ENCODE peak calls at places on chromosomes 12 and 14, in four cellular contexts. One of them, this sample, is unnamed.

GRCh38 chr14:45252356-45253069 is 489 bp downstream of the MIS18BP1 start:
- DNase-seq in stomach: no peak
- DNase-seq in H1: no peak
- DNase-seq in sigmoid colon: no peak
- DNase-seq in this sample: no peak

GRCh38 chr14:88553886-88554457 is 835 bp downstream of the PTPN21 start:
- DNase-seq in stomach: no peak
- DNase-seq in H1: no peak
- DNase-seq in sigmoid colon: no peak
- DNase-seq in this sample: no peak

GRCh38 chr14:102138935-102139247 is 806 bp upstream of the WDR20 start:
- DNase-seq in sigmoid colon: no peak
- DNase-seq in stomach: no peak
- DNase-seq in H1: no peak
- DNase-seq in this sample: no peak

GRCh38 chr14:89096946-89097345 is 272.5 kb downstream of the TTC8 start:
- DNase-seq in H1: no peak
- DNase-seq in stomach: no peak
- DNase-seq in sigmoid colon: no peak
- DNase-seq in this sample: no peak

GRCh38 chr12:120994589-120995337 is 16.4 kb downstream of the HNF1A start:
- DNase-seq in stomach: no peak
- DNase-seq in H1: no peak
- DNase-seq in sigmoid colon: no peak
- DNase-seq in this sample: no peak

GRCh38 chr12:129790331-129790730 is 113.5 kb downstream of the TMEM132D start:
- DNase-seq in sigmoid colon: no peak
- DNase-seq in stomach: no peak
- DNase-seq in H1: no peak
- DNase-seq in this sample: no peak

GRCh38 chr14:49688701-49689030 is 652 bp upstream of the POLE2 start:
- DNase-seq in sigmoid colon: no peak
- DNase-seq in H1: no peak
- DNase-seq in stomach: no peak
- DNase-seq in this sample: no peak

GRCh38 chr14:54253195-54253947 is 143.4 kb upstream of the CDKN3 start:
- DNase-seq in H1: no peak
- DNase-seq in stomach: no peak
- DNase-seq in sigmoid colon: no peak
- DNase-seq in this sample: no peak

GRCh38 chr14:23895480-23895879 is 58.1 kb upstream of the DHRS4 start:
- DNase-seq in sigmoid colon: no peak
- DNase-seq in H1: no peak
- DNase-seq in stomach: no peak
- DNase-seq in this sample: no peak

GRCh38 chr14:68297871-68298468 is 478.4 kb downstream of the RAD51B start:
- DNase-seq in stomach: no peak
- DNase-seq in sigmoid colon: no peak
- DNase-seq in H1: peak; percentile 52
- DNase-seq in this sample: no peak

GRCh38 chr14:103961928-103962578 is 19.7 kb upstream of the RD3L start:
- DNase-seq in sigmoid colon: no peak
- DNase-seq in H1: no peak
- DNase-seq in stomach: no peak
- DNase-seq in this sample: no peak

GRCh38 chr14:81169711-81170103 is 51.1 kb downstream of the GTF2A1 start:
- DNase-seq in sigmoid colon: peak; percentile 87
- DNase-seq in H1: no peak
- DNase-seq in stomach: peak; percentile 58
- DNase-seq in this sample: peak; percentile 83

GRCh38 chr14:23579739-23580138 is 1.1 kb upstream of the JPH4 start:
- DNase-seq in stomach: no peak
- DNase-seq in sigmoid colon: no peak
- DNase-seq in H1: no peak
- DNase-seq in this sample: no peak

GRCh38 chr12:46364777-46365580 is 7.6 kb downstream of the SLC38A2 start:
- DNase-seq in sigmoid colon: peak; percentile 82
- DNase-seq in stomach: peak; percentile 84
- DNase-seq in H1: no peak
- DNase-seq in this sample: no peak

GRCh38 chr14:59882957-59883356 is 12.4 kb upstream of the RTN1 start:
- DNase-seq in sigmoid colon: no peak
- DNase-seq in H1: no peak
- DNase-seq in stomach: no peak
- DNase-seq in this sample: no peak

GRCh38 chr12:3034067-3034750 is 43.0 kb upstream of the TSPAN9 start:
- DNase-seq in stomach: peak; percentile 53
- DNase-seq in sigmoid colon: peak; percentile 76
- DNase-seq in H1: peak; percentile 92
- DNase-seq in this sample: no peak

GRCh38 chr12:131345521-131346436 is 365.1 kb upstream of the SFSWAP start:
- DNase-seq in stomach: no peak
- DNase-seq in sigmoid colon: no peak
- DNase-seq in H1: peak; percentile 27
- DNase-seq in this sample: no peak

GRCh38 chr12:58681730-58682129 is 238.6 kb downstream of the LRIG3 start:
- DNase-seq in sigmoid colon: no peak
- DNase-seq in stomach: no peak
- DNase-seq in H1: no peak
- DNase-seq in this sample: no peak

GRCh38 chr12:112967858-112968257 is 10.5 kb upstream of the OAS2 start:
- DNase-seq in stomach: no peak
- DNase-seq in sigmoid colon: no peak
- DNase-seq in H1: no peak
- DNase-seq in this sample: no peak

GRCh38 chr14:82725188-82725587 is 1191.5 kb upstream of the SEL1L start:
- DNase-seq in H1: no peak
- DNase-seq in stomach: no peak
- DNase-seq in sigmoid colon: no peak
- DNase-seq in this sample: no peak

GRCh38 chr14:37858733-37859132 is 263.3 kb downstream of the TTC6 start:
- DNase-seq in stomach: no peak
- DNase-seq in H1: no peak
- DNase-seq in sigmoid colon: no peak
- DNase-seq in this sample: no peak

GRCh38 chr12:38904932-38905479 is 385 bp downstream of the CPNE8 start:
- DNase-seq in sigmoid colon: peak; percentile 95
- DNase-seq in H1: peak; percentile 72
- DNase-seq in stomach: peak; percentile 64
- DNase-seq in this sample: peak; percentile 91

GRCh38 chr12:103626498-103626897 is 39.4 kb downstream of the STAB2 start:
- DNase-seq in sigmoid colon: peak; percentile 83
- DNase-seq in stomach: peak; percentile 42
- DNase-seq in H1: no peak
- DNase-seq in this sample: no peak

GRCh38 chr14:72751276-72752033 is 142.4 kb downstream of the DPF3 start:
- DNase-seq in stomach: no peak
- DNase-seq in H1: no peak
- DNase-seq in sigmoid colon: no peak
- DNase-seq in this sample: no peak

GRCh38 chr12:2609020-2609419 is 185.8 kb upstream of the FKBP4 start:
- DNase-seq in H1: no peak
- DNase-seq in stomach: no peak
- DNase-seq in sigmoid colon: peak; percentile 44
- DNase-seq in this sample: no peak

GRCh38 chr12:18966927-18967326 is 162.6 kb upstream of the PLEKHA5 start:
- DNase-seq in stomach: no peak
- DNase-seq in H1: no peak
- DNase-seq in sigmoid colon: no peak
- DNase-seq in this sample: no peak

GRCh38 chr12:104462931-104463339 is 6.2 kb downstream of the CHST11 start:
- DNase-seq in sigmoid colon: no peak
- DNase-seq in stomach: no peak
- DNase-seq in H1: no peak
- DNase-seq in this sample: no peak

GRCh38 chr14:74596747-74597456 is 15.1 kb downstream of the LTBP2 start:
- DNase-seq in sigmoid colon: no peak
- DNase-seq in H1: no peak
- DNase-seq in stomach: no peak
- DNase-seq in this sample: no peak

GRCh38 chr14:66709292-66709691 is 201.3 kb downstream of the GPHN start:
- DNase-seq in H1: no peak
- DNase-seq in stomach: no peak
- DNase-seq in sigmoid colon: no peak
- DNase-seq in this sample: no peak

GRCh38 chr12:82757611-82758010 is 70.9 kb downstream of the TMTC2 start:
- DNase-seq in H1: no peak
- DNase-seq in stomach: no peak
- DNase-seq in sigmoid colon: no peak
- DNase-seq in this sample: no peak

GRCh38 chr12:78120866-78121590 is 290.3 kb downstream of the NAV3 start:
- DNase-seq in stomach: no peak
- DNase-seq in sigmoid colon: no peak
- DNase-seq in H1: no peak
- DNase-seq in this sample: no peak

GRCh38 chr12:112705037-112705632 is 86.4 kb upstream of the RPH3A start:
- DNase-seq in sigmoid colon: no peak
- DNase-seq in stomach: no peak
- DNase-seq in H1: no peak
- DNase-seq in this sample: no peak

DNA sequence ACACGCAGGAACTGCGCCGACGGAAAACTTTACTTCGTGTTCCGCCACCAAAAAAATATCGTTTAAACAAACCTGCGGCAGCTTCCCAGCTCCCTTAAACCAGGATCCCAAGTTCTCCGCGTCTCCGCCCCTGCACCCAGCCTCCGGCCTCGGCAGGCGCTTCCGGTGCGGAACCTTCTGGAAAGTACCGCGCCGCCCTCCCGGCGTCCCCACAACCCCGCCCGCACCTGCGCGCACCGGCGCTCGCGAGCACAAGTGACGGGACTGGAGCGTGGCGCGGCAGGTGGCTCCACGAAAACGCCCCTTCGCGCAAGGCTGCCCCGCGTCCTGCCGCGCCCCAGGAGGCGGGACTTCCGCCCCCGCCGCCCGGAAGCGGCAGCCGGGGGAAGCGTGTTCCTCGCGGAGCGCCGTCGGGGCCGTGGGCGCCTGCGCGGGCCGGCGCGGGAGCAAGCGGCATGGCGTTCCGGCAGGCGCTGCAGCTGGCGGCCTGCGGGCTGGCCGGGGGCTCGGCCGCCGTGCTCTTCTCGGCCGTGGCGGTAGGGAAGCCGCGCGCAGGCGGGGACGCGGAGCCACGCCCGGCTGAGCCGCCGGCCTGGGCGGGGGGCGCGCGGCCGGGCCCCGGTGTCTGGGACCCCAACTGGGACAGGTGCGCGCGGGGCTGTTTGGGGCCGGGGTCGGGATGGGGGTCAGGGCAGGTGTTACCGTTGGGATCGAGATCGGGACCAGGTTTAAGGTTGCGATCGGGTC is at the start of gene PGAM5:
- DNase-seq in H1: peak; percentile 78
- DNase-seq in stomach: peak; percentile 93
- DNase-seq in sigmoid colon: peak; percentile 85
- DNase-seq in this sample: peak; percentile 83
- TF ChIP-seq EP300 in H1: no peak
- TF ChIP-seq EP300 in stomach: no peak
- TF ChIP-seq EP300 in sigmoid colon: no peak
- TF ChIP-seq EP300 in this sample: no peak

GRCh38 chr14:91320266-91320665 is 75.8 kb upstream of the GPR68 start:
- DNase-seq in stomach: no peak
- DNase-seq in sigmoid colon: no peak
- DNase-seq in H1: no peak
- DNase-seq in this sample: no peak

GRCh38 chr14:91321131-91321530 is 76.6 kb upstream of the GPR68 start:
- DNase-seq in sigmoid colon: no peak
- DNase-seq in H1: no peak
- DNase-seq in stomach: no peak
- DNase-seq in this sample: no peak

GRCh38 chr14:91317381-91318313 is 73.1 kb upstream of the GPR68 start:
- DNase-seq in H1: no peak
- DNase-seq in sigmoid colon: peak; percentile 72
- DNase-seq in stomach: peak; percentile 83
- DNase-seq in this sample: no peak

GRCh38 chr14:91316761-91317160 is 72.3 kb upstream of the GPR68 start:
- DNase-seq in H1: no peak
- DNase-seq in sigmoid colon: no peak
- DNase-seq in stomach: no peak
- DNase-seq in this sample: no peak

GRCh38 chr14:91318911-91319310 is 74.4 kb upstream of the GPR68 start:
- DNase-seq in H1: no peak
- DNase-seq in stomach: no peak
- DNase-seq in sigmoid colon: no peak
- DNase-seq in this sample: no peak
- TF ChIP-seq POLR2A in H1: no peak
- TF ChIP-seq POLR2A in stomach: no peak
- TF ChIP-seq POLR2A in sigmoid colon: no peak
- TF ChIP-seq POLR2A in this sample: no peak

GRCh38 chr14:30275604-30276003 is 283.4 kb upstream of the G2E3 start:
- DNase-seq in sigmoid colon: no peak
- DNase-seq in H1: no peak
- DNase-seq in stomach: no peak
- DNase-seq in this sample: no peak

GRCh38 chr14:30272848-30273563 is 286.0 kb upstream of the G2E3 start:
- DNase-seq in H1: no peak
- DNase-seq in stomach: no peak
- DNase-seq in sigmoid colon: no peak
- DNase-seq in this sample: no peak

GRCh38 chr14:30277268-30277667 is 281.7 kb upstream of the G2E3 start:
- DNase-seq in sigmoid colon: no peak
- DNase-seq in H1: no peak
- DNase-seq in stomach: no peak
- DNase-seq in this sample: no peak

GRCh38 chr14:30270200-30271161 is 288.5 kb upstream of the G2E3 start:
- DNase-seq in H1: peak; percentile 93
- DNase-seq in sigmoid colon: peak; percentile 87
- DNase-seq in stomach: peak; percentile 84
- DNase-seq in this sample: peak; percentile 88

GRCh38 chr14:30273564-30273880 is 285.4 kb upstream of the G2E3 start:
- DNase-seq in H1: no peak
- DNase-seq in sigmoid colon: no peak
- DNase-seq in stomach: no peak
- DNase-seq in this sample: no peak
- TF ChIP-seq EP300 in H1: no peak
- TF ChIP-seq EP300 in sigmoid colon: no peak
- TF ChIP-seq EP300 in stomach: no peak
- TF ChIP-seq EP300 in this sample: no peak

GRCh38 chr12:100808777-100809176 is 14.2 kb downstream of the ANO4 start:
- DNase-seq in H1: no peak
- DNase-seq in stomach: no peak
- DNase-seq in sigmoid colon: no peak
- DNase-seq in this sample: no peak
- TF ChIP-seq POLR2A in H1: no peak
- TF ChIP-seq POLR2A in stomach: no peak
- TF ChIP-seq POLR2A in sigmoid colon: no peak
- TF ChIP-seq POLR2A in this sample: no peak

GRCh38 chr12:56336361-56337167 is 2.1 kb upstream of the IL23A start:
- DNase-seq in sigmoid colon: no peak
- DNase-seq in stomach: no peak
- DNase-seq in H1: no peak
- DNase-seq in this sample: no peak
- TF ChIP-seq EP300 in sigmoid colon: no peak
- TF ChIP-seq EP300 in stomach: no peak
- TF ChIP-seq EP300 in H1: no peak
- TF ChIP-seq EP300 in this sample: no peak

This sample was measured in suprapubic skin.